ENCODE peak calls at places on chromosomes 5 and 9, in five cellular contexts. One of them, this sample, is unnamed.
A peak's percentile ranks its signal among the peaks of the same experiment; 100 is the strongest.

GRCh38 chr5:11047051-11047450 is 286.0 kb upstream of the DAP start:
- DNase-seq in esophagus squamous epithelium: no peak
- DNase-seq in iPS DF 19.7: no peak
- DNase-seq in tibial nerve: no peak
- DNase-seq in nucleus accumbens: no peak
- DNase-seq in this sample: no peak

GRCh38 chr5:157342822-157343402 is 77.0 kb downstream of the CYFIP2 start:
- DNase-seq in esophagus squamous epithelium: no peak
- DNase-seq in tibial nerve: no peak
- DNase-seq in nucleus accumbens: no peak
- DNase-seq in iPS DF 19.7: no peak
- DNase-seq in this sample: peak; percentile 47

GRCh38 chr5:55104036-55104767 is 1.8 kb downstream of the GZMA start:
- DNase-seq in nucleus accumbens: no peak
- DNase-seq in esophagus squamous epithelium: no peak
- DNase-seq in tibial nerve: no peak
- DNase-seq in iPS DF 19.7: no peak
- DNase-seq in this sample: no peak

GRCh38 chr5:154646841-154647759 is 108.1 kb upstream of the LARP1 start:
- DNase-seq in tibial nerve: no peak
- DNase-seq in iPS DF 19.7: no peak
- DNase-seq in nucleus accumbens: no peak
- DNase-seq in esophagus squamous epithelium: no peak
- DNase-seq in this sample: no peak

GRCh38 chr5:132687995-132688394 is 14.2 kb downstream of the IL4 start:
- DNase-seq in esophagus squamous epithelium: no peak
- DNase-seq in tibial nerve: no peak
- DNase-seq in nucleus accumbens: no peak
- DNase-seq in iPS DF 19.7: no peak
- DNase-seq in this sample: no peak

GRCh38 chr9:86948153-86948929 is 1.0 kb upstream of the GAS1 start:
- DNase-seq in nucleus accumbens: peak; percentile 78
- DNase-seq in tibial nerve: peak; percentile 63
- DNase-seq in iPS DF 19.7: no peak
- DNase-seq in esophagus squamous epithelium: peak; percentile 15
- DNase-seq in this sample: peak; percentile 87

GRCh38 chr5:136066705-136067271 is 38.0 kb downstream of the TGFBI start:
- DNase-seq in tibial nerve: no peak
- DNase-seq in esophagus squamous epithelium: no peak
- DNase-seq in iPS DF 19.7: no peak
- DNase-seq in nucleus accumbens: no peak
- DNase-seq in this sample: peak; percentile 61

GRCh38 chr5:9838906-9839305 is 208.8 kb upstream of the TAS2R1 start:
- DNase-seq in tibial nerve: no peak
- DNase-seq in esophagus squamous epithelium: no peak
- DNase-seq in iPS DF 19.7: no peak
- DNase-seq in nucleus accumbens: peak; percentile 38
- DNase-seq in this sample: no peak

GRCh38 chr5:1800470-1801060 is 642 bp upstream of the NDUFS6 start:
- DNase-seq in iPS DF 19.7: no peak
- DNase-seq in nucleus accumbens: no peak
- DNase-seq in tibial nerve: no peak
- DNase-seq in esophagus squamous epithelium: no peak
- DNase-seq in this sample: no peak

GRCh38 chr9:31612336-31613030 is 772.0 kb upstream of the ACO1 start:
- DNase-seq in esophagus squamous epithelium: no peak
- DNase-seq in iPS DF 19.7: no peak
- DNase-seq in nucleus accumbens: no peak
- DNase-seq in tibial nerve: no peak
- DNase-seq in this sample: no peak

GRCh38 chr5:181186902-181187499 is 18.0 kb downstream of the TRIM7 start:
- DNase-seq in nucleus accumbens: no peak
- DNase-seq in esophagus squamous epithelium: no peak
- DNase-seq in tibial nerve: no peak
- DNase-seq in iPS DF 19.7: no peak
- DNase-seq in this sample: no peak

GRCh38 chr9:83034026-83034425 is 28.9 kb downstream of the RASEF start:
- DNase-seq in iPS DF 19.7: no peak
- DNase-seq in tibial nerve: no peak
- DNase-seq in esophagus squamous epithelium: no peak
- DNase-seq in nucleus accumbens: no peak
- DNase-seq in this sample: no peak

GRCh38 chr9:108049026-108049591 is 559.5 kb upstream of the KLF4 start:
- DNase-seq in esophagus squamous epithelium: no peak
- DNase-seq in nucleus accumbens: no peak
- DNase-seq in iPS DF 19.7: no peak
- DNase-seq in tibial nerve: no peak
- DNase-seq in this sample: no peak

GRCh38 chr5:180870669-180871068 is 9.6 kb upstream of the ZFP62 start:
- DNase-seq in esophagus squamous epithelium: no peak
- DNase-seq in tibial nerve: no peak
- DNase-seq in iPS DF 19.7: no peak
- DNase-seq in nucleus accumbens: no peak
- DNase-seq in this sample: no peak

GRCh38 chr5:169861934-169862333 is 118.4 kb downstream of the INSYN2B start:
- DNase-seq in nucleus accumbens: no peak
- DNase-seq in esophagus squamous epithelium: no peak
- DNase-seq in iPS DF 19.7: no peak
- DNase-seq in tibial nerve: no peak
- DNase-seq in this sample: no peak

GRCh38 chr9:94713446-94714185 is 12.9 kb upstream of the AOPEP start:
- DNase-seq in nucleus accumbens: no peak
- DNase-seq in tibial nerve: no peak
- DNase-seq in esophagus squamous epithelium: no peak
- DNase-seq in iPS DF 19.7: no peak
- DNase-seq in this sample: no peak

GRCh38 chr9:21559402-21560280 is 77.5 kb upstream of the IFNE start:
- DNase-seq in iPS DF 19.7: no peak
- DNase-seq in tibial nerve: no peak
- DNase-seq in esophagus squamous epithelium: no peak
- DNase-seq in nucleus accumbens: no peak
- DNase-seq in this sample: no peak

GRCh38 chr5:128193676-128194390 is 110.3 kb downstream of the SLC12A2 start:
- DNase-seq in nucleus accumbens: no peak
- DNase-seq in tibial nerve: no peak
- DNase-seq in iPS DF 19.7: no peak
- DNase-seq in esophagus squamous epithelium: no peak
- DNase-seq in this sample: no peak